ENCODE peak calls at places on chromosomes 4 and X, in four cellular contexts. D is endothelial cell of umbilical vein, L is astrocyte of the cerebellum, W is fibroblast of lung. N is an unnamed sample.

GRCh38 chrX:13939741-13940597 is 89.7 kb downstream of the GEMIN8 start:
- DNase-seq in D (no peak), L (no peak), W (no peak), N (no peak)

GRCh38 chrX:13742397-13743176 is 8.0 kb downstream of the OFD1 start:
- DNase-seq in D (no peak), L (no peak), W (no peak), N (no peak)

GRCh38 chr4:184550476-184550875 is 76.1 kb upstream of the IRF2 start:
- DNase-seq in D (no peak), L (no peak), W (no peak), N (no peak)

GRCh38 chrX:109475174-109475891 is 6.6 kb downstream of the GUCY2F start:
- DNase-seq in D (peak), L (peak), W (peak), N (no peak)

GRCh38 chr4:119300072-119300387 is 21.9 kb downstream of the FABP2 start:
- DNase-seq in D (peak), L (peak), W (peak), N (no peak)

GRCh38 chr4:53854991-53855885 is 209.2 kb downstream of the CHIC2 start:
- DNase-seq in D (no peak), L (peak), W (peak), N (no peak)

GRCh38 chrX:74520896-74521295 is 93.5 kb downstream of the RLIM start:
- DNase-seq in D (no peak), L (no peak), W (no peak), N (no peak)

GRCh38 chrX:95662200-95662599 is 1022.4 kb upstream of the DIAPH2 start:
- DNase-seq in D (no peak), L (no peak), W (no peak), N (no peak)

GRCh38 chrX:154436597-154437397 is at the start of gene GDI1:
- DNase-seq in D (no peak), L (no peak), W (peak), N (no peak)

GRCh38 chrX:40809210-40809609 is 73.9 kb upstream of the MED14 start:
- DNase-seq in D (no peak), L (no peak), W (peak), N (no peak)

GRCh38 chrX:155968106-155968714 is 29.3 kb upstream of the IL9R start:
- DNase-seq in D (no peak), L (no peak), W (no peak), N (no peak)

GRCh38 chrX:104762641-104763040 is 196.6 kb downstream of the IL1RAPL2 start:
- DNase-seq in D (no peak), L (no peak), W (no peak), N (no peak)

GRCh38 chr4:111556861-111557260 is 588.4 kb upstream of the FAM241A start:
- DNase-seq in D (no peak), L (no peak), W (no peak), N (no peak)

GRCh38 chrX:72316408-72317079 is 10.8 kb upstream of the CITED1 start:
- DNase-seq in D (no peak), L (no peak), W (no peak), N (no peak)

GRCh38 chrX:38654302-38654701 is 93.0 kb downstream of the TSPAN7 start:
- DNase-seq in D (peak), L (peak), W (peak), N (no peak)

GRCh38 chrX:53262918-53263394 is 18.4 kb downstream of the IQSEC2 start:
- DNase-seq in D (peak), L (no peak), W (peak), N (no peak)

GRCh38 chr4:78061939-78062603 is 4.9 kb downstream of the FRAS1 start:
- DNase-seq in D (no peak), L (no peak), W (peak), N (no peak)

GRCh38 chr4:47061435-47061834 is 30.1 kb downstream of the GABRB1 start:
- DNase-seq in D (no peak), L (peak), W (peak), N (peak)

GRCh38 chr4:87497141-87497540 is 32.0 kb downstream of the SPARCL1 start:
- DNase-seq in D (no peak), L (no peak), W (no peak), N (no peak)

GRCh38 chr4:142549726-142550463 is 296.2 kb downstream of the INPP4B start:
- DNase-seq in D (peak), L (peak), W (peak), N (peak)

GRCh38 chrX:63657821-63658220 is 127.2 kb downstream of the ARHGEF9 start:
- DNase-seq in D (no peak), L (peak), W (peak), N (peak)

GRCh38 chr4:55993994-55994657 is 45.4 kb downstream of the CEP135 start:
- DNase-seq in D (no peak), L (no peak), W (no peak), N (no peak)

GRCh38 chr4:71587995-71588394 is 195.9 kb downstream of the GC start:
- DNase-seq in D (no peak), L (no peak), W (no peak), N (no peak)

GRCh38 chr4:141132689-141133145 is 552 bp downstream of the RNF150 start:
- DNase-seq in D (no peak), L (no peak), W (peak), N (no peak)

GRCh38 chr4:1538096-1538410 is 131.8 kb upstream of the NKX1-1 start:
- DNase-seq in D (no peak), L (no peak), W (no peak), N (no peak)

DNA sequence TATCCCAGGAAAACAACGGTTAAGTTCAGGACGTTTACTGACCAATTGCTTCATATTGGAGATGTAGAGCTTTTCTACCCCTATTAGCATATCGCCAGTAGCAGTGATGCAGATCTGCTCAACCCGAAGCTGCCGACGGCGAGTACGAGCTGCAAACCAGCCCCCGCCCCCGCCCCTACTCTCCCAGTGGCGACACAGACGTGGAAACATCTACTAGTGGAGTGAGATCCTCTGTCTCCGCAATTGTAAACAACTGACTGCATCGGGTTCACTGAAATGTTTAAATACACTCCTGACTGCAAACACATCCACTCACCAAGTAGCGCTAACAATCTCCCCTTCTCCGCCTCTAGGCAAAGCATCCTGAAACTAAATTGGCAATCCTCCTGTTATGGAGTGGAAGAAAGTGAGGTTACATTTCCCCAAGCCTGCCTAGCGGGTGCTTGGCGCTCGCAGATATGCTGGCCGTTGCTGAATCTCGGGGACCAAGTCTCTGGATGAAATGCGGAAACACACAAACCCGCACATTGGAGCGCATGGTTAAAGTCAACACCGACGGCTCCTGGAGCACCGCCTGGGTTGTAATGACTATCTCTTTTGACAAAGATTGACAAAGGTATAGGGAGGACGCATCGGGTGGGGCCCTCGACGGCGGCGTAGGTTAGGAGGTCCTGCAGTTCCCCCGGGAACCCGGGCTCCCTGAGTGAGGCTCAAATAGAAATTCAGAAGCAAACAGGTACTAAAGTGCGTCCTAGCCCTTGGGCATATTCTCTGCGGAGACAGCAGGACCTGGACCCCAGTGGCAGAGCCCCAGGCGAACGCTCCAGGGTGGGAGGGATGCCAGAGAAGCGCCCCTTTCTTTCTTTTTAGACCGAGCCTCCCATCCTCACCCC is 116.9 kb upstream of the TEX13C start:
- DNase-seq in D (no peak), L (no peak), W (no peak), N (no peak)
- H3K4me3 ChIP-seq in D (no peak), L (peak), W (no peak), N (no peak)

GRCh38 chr4:186943607-186943908 is 219.9 kb upstream of the FAT1 start:
- DNase-seq in D (no peak), L (no peak), W (no peak), N (no peak)
- TF ChIP-seq CTCF in D (no peak), L (no peak), W (no peak), N (no peak)

GRCh38 chrX:2928127-2928582 is 984 bp downstream of the ARSD start:
- DNase-seq in D (peak), L (peak), W (peak), N (no peak)
- H3K4me3 ChIP-seq in D (peak), L (peak), W (peak), N (peak)

DNA sequence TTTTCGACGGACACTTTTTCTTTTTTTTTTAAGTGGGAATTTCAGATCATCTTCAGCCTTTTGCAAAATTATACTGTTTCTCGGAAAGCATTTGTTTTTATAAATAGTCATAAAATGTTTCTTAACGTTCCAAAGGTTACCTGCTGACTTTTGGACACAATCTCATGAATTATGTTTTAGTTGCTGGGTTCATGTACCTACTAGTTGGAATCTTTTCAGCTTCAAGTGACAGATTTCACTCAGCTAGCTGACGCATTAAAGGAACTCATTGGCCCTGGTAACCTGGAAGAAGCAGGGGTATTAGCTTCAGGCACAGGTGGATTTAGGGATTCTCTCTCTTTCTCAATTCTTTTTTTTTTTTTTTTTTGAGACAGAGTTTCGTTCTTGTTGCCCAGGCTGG is 66.5 kb downstream of the TMEM131L start:
- DNase-seq in D (no peak), L (no peak), W (no peak), N (no peak)
- TF ChIP-seq CTCF in D (no peak), L (no peak), W (no peak), N (no peak)

DNA sequence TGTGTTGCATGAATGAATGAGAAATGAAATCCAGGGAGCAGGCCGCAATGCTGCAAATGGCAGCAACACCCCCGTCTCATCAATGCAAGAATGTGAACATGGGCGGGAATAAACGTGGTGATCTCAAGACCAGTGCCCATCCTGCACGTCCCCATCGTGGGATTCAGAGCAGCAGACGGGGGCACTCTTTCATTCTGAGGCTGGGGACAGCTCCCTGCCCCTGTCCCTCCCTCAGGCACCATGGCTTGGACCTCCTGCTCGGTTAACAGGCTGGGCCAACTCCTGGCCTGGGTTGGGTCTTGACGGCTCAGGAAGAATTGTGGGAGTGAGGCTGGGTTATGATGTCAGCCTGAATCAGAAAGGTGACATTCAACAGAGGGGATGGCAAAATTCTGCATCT is 78.9 kb downstream of the NSUN7 start:
- DNase-seq in D (no peak), L (no peak), W (no peak), N (no peak)
- H3K4me3 ChIP-seq in D (no peak), L (no peak), W (no peak), N (no peak)

DNA sequence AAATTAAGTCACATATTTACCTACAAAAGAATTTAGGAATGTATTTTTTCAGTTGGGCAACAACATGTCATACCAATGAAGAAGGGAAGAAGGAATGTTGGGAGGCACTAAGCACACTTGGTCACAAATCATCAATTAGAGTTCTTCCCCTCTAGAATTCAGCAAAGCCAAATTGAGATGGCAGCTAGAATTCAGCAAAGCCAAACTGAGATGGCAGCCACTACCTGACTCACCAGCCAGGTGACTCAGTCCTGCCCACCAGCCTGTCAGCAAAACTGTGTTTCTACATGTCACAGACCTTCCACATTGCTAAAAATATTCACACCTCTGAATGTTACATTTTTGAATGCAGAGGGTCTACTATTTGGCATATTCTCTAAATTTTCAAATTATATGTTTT is 63.2 kb upstream of the NOCT start:
- DNase-seq in D (no peak), L (no peak), W (peak), N (no peak)
- TF ChIP-seq CTCF in D (no peak), L (no peak), W (no peak), N (no peak)

GRCh38 chrX:10555846-10556245 is 64.5 kb downstream of the MID1 start:
- DNase-seq in D (peak), L (no peak), W (no peak), N (no peak)

GRCh38 chrX:10556405-10556804 is 64.0 kb downstream of the MID1 start:
- DNase-seq in D (no peak), L (no peak), W (no peak), N (no peak)

GRCh38 chrX:10554612-10555270 is 65.6 kb downstream of the MID1 start:
- DNase-seq in D (peak), L (no peak), W (no peak), N (no peak)

GRCh38 chrX:10557166-10557565 is 63.2 kb downstream of the MID1 start:
- DNase-seq in D (no peak), L (peak), W (no peak), N (no peak)
- H3K4me3 ChIP-seq in D (no peak), L (no peak), W (no peak), N (no peak)

GRCh38 chr4:24915121-24915922 is 2.5 kb upstream of the CCDC149 start:
- DNase-seq in D (peak), L (no peak), W (peak), N (no peak)
- TF ChIP-seq CTCF in D (peak), L (peak), W (no peak), N (peak)

N was measured in AG04449.